ENCODE peak calls at places on chromosomes 2 and 18, in seven cellular contexts. L is head of caudate nucleus; Y is GM03348; P is mucosa of gallbladder; V is activated naive CD4-positive, alpha-beta T cell treated with anti-CD3 and anti-CD28 coated beads for 36 hours; C is activated effector memory CD4-positive, alpha-beta T cell treated with Interleukin-2 at 50 U/mL for 16 hours; J is NCI-H1092 treated with DMSO at 0.1 percent for 48 hours. T is an unnamed sample.

GRCh38 chr2:39494784-39495251 is 57.7 kb upstream of the MAP4K3 start:
- DNase-seq in C (no peak), J (no peak), V (peak; percentile 19), P (no peak), Y (peak; percentile 86), L (no peak), T (no peak)

GRCh38 chr2:156818944-156819343 is 382.8 kb downstream of the GPD2 start:
- DNase-seq in V (no peak), C (no peak), P (no peak), L (no peak), J (no peak), Y (peak; percentile 5), T (no peak)

GRCh38 chr18:10336749-10337148 is 117.7 kb upstream of the APCDD1 start:
- DNase-seq in P (no peak), Y (no peak), C (no peak), L (no peak), J (no peak), V (no peak), T (no peak)

GRCh38 chr2:163471947-163472346 is 263.9 kb downstream of the FIGN start:
- DNase-seq in Y (peak; percentile 7), P (no peak), J (peak; percentile 8), V (no peak), C (no peak), L (no peak), T (no peak)

GRCh38 chr2:98346259-98347236 is at the start of gene CNGA3:
- DNase-seq in J (no peak), Y (peak; percentile 68), P (no peak), C (no peak), V (peak; percentile 37), L (no peak), T (no peak)

GRCh38 chr2:6954586-6954985 is 37.4 kb downstream of the RNF144A start:
- DNase-seq in Y (no peak), P (no peak), C (no peak), J (no peak), L (no peak), V (no peak), T (no peak)

GRCh38 chr2:7992612-7993596 is 689.0 kb upstream of the ID2 start:
- DNase-seq in C (no peak), V (no peak), J (no peak), Y (no peak), L (no peak), P (no peak), T (no peak)

GRCh38 chr2:241229563-241230401 is 41.3 kb downstream of the ANO7 start:
- DNase-seq in P (no peak), J (no peak), Y (no peak), C (no peak), V (no peak), L (no peak), T (no peak)

GRCh38 chr2:198762456-198762855 is 695.3 kb downstream of the SATB2 start:
- DNase-seq in Y (no peak), V (no peak), C (no peak), P (no peak), J (no peak), L (no peak), T (no peak)

T was measured in T-helper 22 cell.